ENCODE peak calls at places on chromosomes 16 and 17, in five cellular contexts. M is AG04450, O is cardiac muscle cell, V is heart left ventricle, S is PC-9. Q is an unnamed sample.

GRCh38 chr17:37088459-37088858 is 139.7 kb downstream of the AATF start:
- DNase-seq in M (no peak), O (peak; percentile 34), V (no peak), S (peak; percentile 77), Q (no peak)

GRCh38 chr17:16519021-16519420 is 27.0 kb upstream of the LRRC75A start:
- DNase-seq in M (no peak), O (no peak), V (no peak), S (no peak), Q (no peak)

GRCh38 chr16:12096162-12096781 is 119.7 kb downstream of the SNX29 start:
- DNase-seq in M (no peak), O (no peak), V (no peak), S (no peak), Q (no peak)

GRCh38 chr16:11852092-11852809 is 909 bp upstream of the RSL1D1 start:
- DNase-seq in M (no peak), O (peak; percentile 43), V (no peak), S (peak; percentile 37), Q (no peak)

GRCh38 chr16:23700509-23700908 is 12.5 kb downstream of the ERN2 start:
- DNase-seq in M (no peak), O (no peak), V (no peak), S (no peak), Q (no peak)

GRCh38 chr17:4972322-4972721 is 4.7 kb upstream of the SPAG7 start:
- DNase-seq in M (no peak), O (no peak), V (peak; percentile 39), S (no peak), Q (no peak)

GRCh38 chr16:51154271-51155171 is 3.5 kb upstream of the SALL1 start:
- DNase-seq in M (no peak), O (no peak), V (no peak), S (no peak), Q (no peak)

GRCh38 chr17:58335061-58335731 is 6.6 kb upstream of the TSPOAP1 start:
- DNase-seq in M (no peak), O (no peak), V (no peak), S (no peak), Q (no peak)

GRCh38 chr17:75504347-75505151 is 10.8 kb downstream of the CASKIN2 start:
- DNase-seq in M (no peak), O (no peak), V (no peak), S (no peak), Q (no peak)

GRCh38 chr17:58245428-58246103 is 7.2 kb downstream of the LPO start:
- DNase-seq in M (no peak), O (no peak), V (no peak), S (no peak), Q (no peak)

GRCh38 chr17:28507567-28508195 is 1.5 kb downstream of the FOXN1 start:
- DNase-seq in M (no peak), O (no peak), V (no peak), S (no peak), Q (no peak)

GRCh38 chr17:81733507-81734404 is 21.7 kb downstream of the SLC25A10 start:
- DNase-seq in M (no peak), O (peak; percentile 73), V (peak; percentile 87), S (peak; percentile 55), Q (no peak)

GRCh38 chr17:40938981-40939380 is 1.5 kb upstream of the KRT23 start:
- DNase-seq in M (no peak), O (no peak), V (no peak), S (no peak), Q (peak; percentile 37)

GRCh38 chr16:82660966-82661365 is 34.2 kb downstream of the CDH13 start:
- DNase-seq in M (no peak), O (no peak), V (no peak), S (no peak), Q (no peak)

GRCh38 chr16:50591209-50591608 is 43.0 kb downstream of the NKD1 start:
- DNase-seq in M (no peak), O (no peak), V (no peak), S (no peak), Q (no peak)

GRCh38 chr16:79483336-79483735 is 117.2 kb downstream of the MAF start:
- DNase-seq in M (no peak), O (no peak), V (no peak), S (no peak), Q (no peak)

GRCh38 chr17:77736721-77737120 is 221.8 kb upstream of the TNRC6C start:
- DNase-seq in M (no peak), O (no peak), V (no peak), S (no peak), Q (no peak)

GRCh38 chr16:88589441-88589840 is 19.2 kb downstream of the ZC3H18 start:
- DNase-seq in M (no peak), O (no peak), V (no peak), S (no peak), Q (no peak)

GRCh38 chr17:28475151-28475900 is 1.9 kb downstream of the SLC13A2 start:
- DNase-seq in M (no peak), O (no peak), V (no peak), S (peak; percentile 57), Q (no peak)

GRCh38 chr17:349666-350065 is 2.9 kb downstream of the RPH3AL start:
- DNase-seq in M (no peak), O (peak; percentile 22), V (no peak), S (no peak), Q (no peak)

GRCh38 chr16:88390760-88391496 is 8.2 kb downstream of the ZNF469 start:
- DNase-seq in M (no peak), O (no peak), V (peak; percentile 54), S (no peak), Q (no peak)

GRCh38 chr17:65370669-65371126 is 190.8 kb downstream of the AXIN2 start:
- DNase-seq in M (no peak), O (no peak), V (no peak), S (peak; percentile 65), Q (no peak)

GRCh38 chr16:79150626-79151025 is 449.9 kb downstream of the MAF start:
- DNase-seq in M (no peak), O (no peak), V (no peak), S (no peak), Q (no peak)

GRCh38 chr16:31083981-31084380 is 4.8 kb downstream of the PRSS53 start:
- DNase-seq in M (no peak), O (no peak), V (no peak), S (no peak), Q (no peak)

GRCh38 chr16:17313085-17313611 is 157.6 kb downstream of the XYLT1 start:
- DNase-seq in M (no peak), O (peak; percentile 12), V (no peak), S (no peak), Q (peak; percentile 46)

GRCh38 chr16:28089992-28090365 is 26.5 kb upstream of the GSG1L start:
- DNase-seq in M (no peak), O (no peak), V (no peak), S (no peak), Q (no peak)

GRCh38 chr17:35536664-35537160 is 766 bp downstream of the SLFN12L start:
- DNase-seq in M (no peak), O (no peak), V (no peak), S (no peak), Q (no peak)

GRCh38 chr17:13862341-13862740 is 207.0 kb upstream of the COX10 start:
- DNase-seq in M (no peak), O (no peak), V (no peak), S (no peak), Q (no peak)
- H3K4me3 ChIP-seq in M (no peak overlapping the region), O (no peak overlapping the region), V (no peak overlapping the region), S (no peak overlapping the region), Q (no peak overlapping the region)

GRCh38 chr16:64892843-64893242 is 229.0 kb downstream of the CDH11 start:
- DNase-seq in M (peak; percentile 75), O (peak; percentile 56), V (no peak), S (no peak), Q (peak; percentile 89)
- TF ChIP-seq CTCF in M (no peak), O (no peak), V (no peak), S (no peak), Q (no peak)

GRCh38 chr17:39607057-39607850 is 466 bp downstream of the NEUROD2 start:
- DNase-seq in M (no peak), O (no peak), V (no peak), S (no peak), Q (no peak)
- H3K4me3 ChIP-seq in M (no peak overlapping the region), O (no peak overlapping the region), V (peak overlapping the region; percentile 13), S (no peak overlapping the region), Q (no peak overlapping the region)

DNA sequence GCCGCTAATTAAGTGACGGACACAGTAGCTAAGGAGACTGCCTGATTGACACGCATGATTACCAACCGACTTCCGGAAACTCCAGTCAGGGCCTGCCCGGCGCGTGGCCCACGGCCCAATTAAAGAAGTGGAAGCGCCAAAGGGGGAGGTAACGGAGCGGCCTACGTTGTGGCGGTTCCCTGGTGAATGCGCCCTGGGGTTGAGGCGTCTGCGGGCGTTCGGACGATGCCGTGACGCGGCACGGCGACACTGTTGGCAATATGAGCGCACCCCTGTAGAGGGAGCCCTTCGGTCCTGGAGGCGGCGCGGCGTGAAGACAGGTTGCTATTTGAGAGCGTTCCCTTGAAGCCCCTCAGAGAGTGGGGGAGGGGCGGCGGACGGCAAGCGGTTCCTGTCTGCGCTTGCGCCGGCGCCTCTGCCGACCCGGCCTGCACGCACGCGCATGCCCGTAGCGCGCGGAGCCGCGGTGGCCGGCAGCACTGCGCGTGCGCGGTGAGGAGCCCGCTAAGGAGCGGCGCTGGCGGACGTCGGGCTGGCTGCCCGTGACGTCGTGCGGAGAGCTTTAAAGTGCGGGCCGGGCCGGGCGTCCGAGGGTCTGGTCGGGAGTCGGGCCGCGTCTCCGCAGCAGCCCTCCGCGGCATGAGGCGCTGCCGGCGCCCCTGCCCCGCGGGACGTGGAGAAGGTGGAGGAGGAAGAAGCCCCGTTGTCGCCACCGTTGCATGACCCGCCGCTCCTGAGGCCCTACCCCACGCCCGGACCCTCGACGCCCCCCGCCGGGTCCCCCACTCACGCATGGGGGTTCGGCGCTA is at the start of gene ALKBH5:
- DNase-seq in M (peak; percentile 99), O (peak; percentile 100), V (peak; percentile 98), S (peak; percentile 98), Q (peak; percentile 99)
- TF ChIP-seq CTCF in M (peak; percentile 39), O (peak; percentile 17), V (peak; percentile 28), S (peak; percentile 41), Q (peak; percentile 50)

GRCh38 chr16:4494746-4495490 is 18.7 kb downstream of the HMOX2 start:
- DNase-seq in M (no peak), O (peak; percentile 68), V (no peak), S (peak; percentile 82), Q (no peak)
- H3K4me3 ChIP-seq in M (no peak overlapping the region), O (no peak overlapping the region), V (no peak overlapping the region), S (no peak overlapping the region), Q (no peak overlapping the region)

GRCh38 chr17:1643293-1643998 is 2.1 kb downstream of the SCARF1 start:
- DNase-seq in M (no peak), O (peak; percentile 23), V (no peak), S (peak; percentile 72), Q (no peak)
- TF ChIP-seq CTCF in M (peak; percentile 15), O (peak; percentile 17), V (no peak), S (no peak), Q (peak; percentile 17)

DNA sequence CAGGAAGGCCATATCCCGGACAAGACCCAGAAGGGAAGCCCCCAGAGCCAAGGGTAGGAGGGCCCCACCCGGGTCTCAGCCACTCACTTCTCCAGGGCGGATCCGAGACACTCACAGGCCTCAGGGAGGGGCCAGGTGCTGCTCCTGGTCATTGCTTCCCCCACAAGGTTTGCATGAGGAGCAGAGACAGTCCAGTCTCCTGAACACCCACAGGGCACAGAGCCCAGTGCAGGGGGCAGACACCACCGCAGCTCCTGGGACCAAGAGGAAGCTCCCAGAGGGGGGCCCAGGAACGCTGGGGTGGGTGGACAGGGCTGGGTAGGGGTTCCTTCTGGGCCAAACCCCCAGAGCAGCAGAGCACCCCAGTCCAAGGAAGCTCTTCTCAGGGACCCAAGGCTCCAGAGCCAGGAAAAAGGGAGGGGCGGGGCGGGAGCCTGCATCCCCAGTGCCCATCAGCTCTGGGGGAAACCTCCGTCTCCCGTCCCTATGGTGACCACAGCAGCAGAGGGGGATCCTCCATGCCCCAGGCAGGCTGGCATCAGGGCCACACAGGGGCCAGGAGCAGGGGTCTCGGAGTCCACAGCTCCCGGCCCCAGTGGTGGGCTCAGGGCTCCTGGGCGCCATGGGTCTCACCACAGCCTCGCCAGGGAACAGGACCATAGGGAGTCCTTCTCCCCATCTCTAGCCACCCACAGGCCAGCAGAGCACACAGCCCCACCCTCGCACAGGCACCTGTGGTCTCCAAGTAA is 816 bp upstream of the MRPL28 start:
- DNase-seq in M (no peak), O (no peak), V (peak; percentile 28), S (no peak), Q (no peak)
- H3K4me3 ChIP-seq in M (no peak overlapping the region), O (no peak overlapping the region), V (no peak overlapping the region), S (peak overlapping the region; percentile 38), Q (no peak overlapping the region)